ENCODE peak calls at places on chromosomes 5 and 9, in seven cellular contexts. P is neural progenitor cell, F is left ventricle myocardium inferior, B is spleen, Q is breast epithelium, C is stomach, E is brain microvascular endothelial cell. R is an unnamed sample. For H3K36me3, the result is how much of the 10 kb centered on the place peaks cover.

GRCh38 chr5:53479656-53480473 is 564 bp upstream of the FST start:
- DNase-seq in P (peak), F (peak), B (peak), Q (no peak), C (peak), E (peak), R (no peak)

GRCh38 chr5:162607879-162608278 is 540.3 kb downstream of the GABRG2 start:
- DNase-seq in P (no peak), F (no peak), B (no peak), Q (no peak), C (no peak), E (no peak), R (no peak)

GRCh38 chr5:61450170-61450815 is 118.2 kb downstream of the ZSWIM6 start:
- DNase-seq in P (no peak), F (no peak), B (no peak), Q (no peak), C (no peak), E (peak), R (peak)

GRCh38 chr9:125361837-125362531 is 100.4 kb downstream of the GAPVD1 start:
- DNase-seq in P (peak), F (no peak), B (no peak), Q (no peak), C (no peak), E (peak), R (no peak)

GRCh38 chr5:76225316-76225715 is 142.1 kb downstream of the SV2C start:
- DNase-seq in P (no peak), F (no peak), B (no peak), Q (no peak), C (no peak), E (no peak), R (no peak)

GRCh38 chr5:111810087-111810486 is 53.1 kb upstream of the NREP start:
- DNase-seq in P (no peak), F (no peak), B (no peak), Q (no peak), C (peak), E (no peak), R (no peak)

GRCh38 chr5:107570805-107571531 is 99.8 kb downstream of the EFNA5 start:
- DNase-seq in P (peak), F (no peak), B (no peak), Q (no peak), C (peak), E (peak), R (peak)

GRCh38 chr5:92884464-92884863 is 696.6 kb downstream of the NR2F1-AS1 start:
- DNase-seq in P (no peak), F (no peak), B (no peak), Q (no peak), C (no peak), E (peak), R (no peak)

GRCh38 chr9:33228606-33229005 is 11.4 kb upstream of the SPINK4 start:
- DNase-seq in P (no peak), F (no peak), B (no peak), Q (no peak), C (no peak), E (no peak), R (no peak)

GRCh38 chr5:33229216-33229615 is 211.5 kb upstream of the TARS1 start:
- DNase-seq in P (no peak), F (peak), B (no peak), Q (no peak), C (no peak), E (no peak), R (no peak)

GRCh38 chr5:30502277-30502676 is 691.2 kb upstream of the CDH6 start:
- DNase-seq in P (no peak), F (no peak), B (no peak), Q (no peak), C (no peak), E (peak), R (no peak)

GRCh38 chr9:110669439-110669838 is 848 bp downstream of the MUSK start:
- DNase-seq in P (no peak), F (no peak), B (no peak), Q (no peak), C (no peak), E (no peak), R (no peak)

GRCh38 chr5:151270599-151270998 is 17.6 kb downstream of the GM2A start:
- DNase-seq in P (no peak), F (no peak), B (no peak), Q (no peak), C (no peak), E (peak), R (no peak)

GRCh38 chr5:135460246-135461033 is 8.3 kb upstream of the TIFAB start:
- DNase-seq in P (no peak), F (no peak), B (peak), Q (no peak), C (no peak), E (no peak), R (no peak)

GRCh38 chr9:89247431-89248370 is 63.3 kb upstream of the CKS2 start:
- DNase-seq in P (peak), F (no peak), B (no peak), Q (no peak), C (no peak), E (no peak), R (peak)

GRCh38 chr5:92868442-92868841 is 712.6 kb downstream of the NR2F1-AS1 start:
- DNase-seq in P (no peak), F (no peak), B (no peak), Q (no peak), C (no peak), E (no peak), R (no peak)

GRCh38 chr9:134660407-134660806 is 18.8 kb downstream of the COL5A1 start:
- DNase-seq in P (no peak), F (no peak), B (no peak), Q (no peak), C (no peak), E (peak), R (no peak)

GRCh38 chr9:126705767-126706697 is 92.3 kb downstream of the LMX1B start:
- DNase-seq in P (peak), F (peak), B (peak), Q (peak), C (peak), E (peak), R (peak)

GRCh38 chr9:93098236-93098946 is 2.4 kb downstream of the CARD19 start:
- DNase-seq in P (no peak), F (peak), B (peak), Q (peak), C (peak), E (peak), R (peak)

GRCh38 chr5:61029456-61030162 is 84.6 kb downstream of the NDUFAF2 start:
- DNase-seq in P (no peak), F (no peak), B (no peak), Q (no peak), C (no peak), E (no peak), R (no peak)

GRCh38 chr5:41770799-41771198 is 99.4 kb downstream of the OXCT1 start:
- DNase-seq in P (no peak), F (no peak), B (no peak), Q (no peak), C (no peak), E (no peak), R (no peak)

GRCh38 chr9:131447148-131447547 is 53.3 kb downstream of the PRRC2B start:
- DNase-seq in P (no peak), F (no peak), B (peak), Q (no peak), C (no peak), E (no peak), R (no peak)
- H3K36me3 ChIP-seq in P (under half), F (half or more), B (under half), Q (under half), C (half or more), E (half or more), R (under half)

DNA sequence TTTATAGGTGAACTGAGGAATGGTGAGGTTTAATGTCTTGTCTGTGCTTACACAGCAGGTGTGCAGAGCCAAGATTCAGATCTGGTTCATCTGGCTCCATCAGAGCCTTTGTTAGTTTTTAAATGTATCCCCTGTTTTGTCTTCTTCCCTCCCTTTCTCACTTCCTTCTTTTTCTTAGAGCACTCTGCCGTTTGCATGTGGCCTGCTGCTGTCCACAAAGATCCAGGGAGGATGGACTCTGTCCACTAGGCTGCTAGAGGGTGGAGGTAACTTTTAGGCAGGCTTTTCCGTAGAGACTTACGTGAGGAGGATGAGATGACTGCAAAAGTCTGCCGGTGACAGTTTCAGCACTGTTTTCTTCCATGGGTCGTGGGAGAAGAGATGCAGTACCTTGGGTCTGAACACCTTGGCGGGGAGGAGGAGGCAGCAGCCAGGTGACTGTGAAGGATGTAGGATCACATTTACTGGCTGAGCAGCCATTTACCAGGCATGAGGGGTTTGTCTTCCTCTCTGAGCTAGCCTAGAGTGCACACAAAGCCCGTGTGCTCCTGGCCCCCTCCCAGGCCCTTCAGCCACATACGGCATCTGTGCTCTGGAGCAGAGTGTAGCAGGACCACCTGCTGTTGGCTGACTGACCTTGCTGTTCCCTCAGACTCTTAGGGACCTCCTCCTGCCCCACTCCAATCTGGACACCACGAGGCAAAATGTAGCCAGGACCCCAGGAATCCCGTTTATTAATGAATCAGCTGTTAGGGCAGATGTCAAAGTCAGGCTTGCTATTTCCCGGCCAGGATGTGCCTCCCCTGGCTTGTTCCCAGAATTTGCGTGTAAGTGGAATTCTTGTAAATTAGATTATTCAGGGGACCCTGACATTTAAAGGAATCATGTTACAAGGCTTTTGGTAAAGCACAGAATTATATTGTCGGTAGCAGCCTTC is 1.9 kb downstream of the NTMT1 start:
- DNase-seq in P (no peak), F (no peak), B (no peak), Q (no peak), C (no peak), E (no peak), R (no peak)
- H3K27ac ChIP-seq in P (no peak), F (peak), B (peak), Q (peak), C (peak), E (peak), R (peak)

DNA sequence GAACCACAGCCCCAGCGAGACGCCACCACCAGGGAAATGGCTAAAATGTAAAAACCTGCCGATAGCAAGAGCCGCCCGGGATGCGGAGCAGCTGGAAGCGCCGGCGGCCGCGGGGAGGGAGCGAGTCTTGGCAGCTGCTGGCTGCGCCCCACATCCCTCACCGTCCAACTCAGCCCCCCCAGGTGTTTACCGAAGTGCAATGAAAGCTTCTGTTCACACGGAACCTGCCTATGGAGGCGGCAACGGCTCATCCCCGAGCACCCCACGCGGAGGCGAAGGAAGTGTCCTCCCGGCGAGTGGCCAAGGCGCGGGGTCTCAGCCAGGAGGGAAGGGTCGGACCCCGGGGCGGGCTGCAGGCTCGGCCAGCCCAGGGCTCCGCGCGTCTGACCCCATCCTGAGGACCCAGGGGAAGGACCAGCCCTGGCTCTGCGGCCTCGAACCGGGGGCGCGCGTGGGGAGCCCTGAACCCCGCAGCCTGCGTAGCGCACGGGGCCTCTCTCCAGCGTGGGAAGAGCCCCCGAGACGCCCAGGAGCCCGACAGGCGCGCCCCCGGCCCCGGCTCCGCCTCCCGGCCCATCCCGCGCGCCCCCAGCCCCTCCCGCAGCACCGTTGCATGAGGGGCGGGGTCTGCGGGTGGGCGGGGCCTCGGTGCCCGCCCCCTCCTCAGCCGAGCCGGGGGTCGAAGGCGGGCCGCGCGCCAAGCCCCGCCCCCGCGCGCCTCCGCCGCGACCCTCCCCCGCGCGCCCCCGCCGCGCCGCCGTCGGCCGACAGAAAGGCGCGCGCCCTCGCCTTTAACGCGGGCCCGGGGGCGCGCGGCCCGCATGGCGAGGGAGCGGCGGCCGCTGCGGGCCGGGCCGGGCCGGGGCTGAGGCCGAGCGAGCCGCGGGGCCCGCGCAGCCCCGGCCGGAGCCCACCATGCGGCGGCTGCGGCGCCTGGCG is at the start of gene DIPK1B:
- DNase-seq in P (peak), F (no peak), B (peak), Q (no peak), C (no peak), E (no peak), R (no peak)
- H3K4me3 ChIP-seq in P (peak), F (peak), B (peak), Q (peak), C (peak), E (peak), R (peak)

DNA sequence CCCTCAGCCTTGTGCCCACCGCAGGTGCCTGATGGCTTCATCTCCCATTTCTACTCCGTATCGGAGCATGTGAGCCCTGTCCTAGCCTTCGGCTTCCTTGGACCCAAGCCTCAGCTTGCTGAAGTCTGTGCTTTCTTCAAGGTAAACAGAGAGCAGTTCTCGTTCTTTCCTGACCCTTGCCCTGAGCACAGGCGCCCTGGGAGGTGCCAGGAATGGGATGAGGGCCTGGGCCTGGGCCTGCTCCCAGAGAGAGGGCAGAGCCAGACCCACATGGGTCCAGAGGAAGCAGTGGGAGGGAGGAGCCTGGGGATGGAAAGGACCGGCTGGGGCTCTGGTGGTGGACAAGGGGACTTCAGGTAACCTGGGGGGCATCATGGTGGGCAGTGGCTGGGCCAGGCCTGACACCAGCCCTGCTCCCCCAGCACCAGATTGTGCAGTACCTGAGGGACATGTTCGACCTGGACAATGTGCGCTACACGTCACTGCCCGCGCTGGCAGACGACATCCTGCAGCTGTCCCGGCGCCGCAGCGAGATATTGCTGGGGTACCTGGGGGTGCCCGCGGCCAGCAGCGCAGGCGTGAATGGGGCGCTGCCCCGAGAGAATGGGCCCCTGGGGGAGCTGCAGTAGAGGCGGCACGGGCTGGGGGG is 11.0 kb upstream of the DOLPP1 start:
- DNase-seq in P (no peak), F (no peak), B (no peak), Q (no peak), C (no peak), E (no peak), R (peak)
- H3K36me3 ChIP-seq in P (under half), F (half or more), B (under half), Q (under half), C (half or more), E (under half), R (under half)

GRCh38 chr5:88840497-88840896 is 42.5 kb downstream of the MEF2C start:
- DNase-seq in P (no peak), F (no peak), B (no peak), Q (no peak), C (no peak), E (no peak), R (no peak)
- H3K27ac ChIP-seq in P (no peak), F (peak), B (peak), Q (no peak), C (no peak), E (no peak), R (no peak)

GRCh38 chr5:75047356-75047755 is 5.0 kb downstream of the GCNT4 start:
- DNase-seq in P (no peak), F (no peak), B (no peak), Q (no peak), C (no peak), E (no peak), R (no peak)

GRCh38 chr5:75050415-75050814 is 1.9 kb downstream of the GCNT4 start:
- DNase-seq in P (peak), F (no peak), B (peak), Q (no peak), C (no peak), E (no peak), R (peak)

GRCh38 chr5:75049581-75050274 is 2.6 kb downstream of the GCNT4 start:
- DNase-seq in P (peak), F (peak), B (peak), Q (no peak), C (peak), E (peak), R (peak)

GRCh38 chr5:75046366-75047142 is 5.8 kb downstream of the GCNT4 start:
- DNase-seq in P (no peak), F (no peak), B (no peak), Q (no peak), C (no peak), E (no peak), R (no peak)

DNA sequence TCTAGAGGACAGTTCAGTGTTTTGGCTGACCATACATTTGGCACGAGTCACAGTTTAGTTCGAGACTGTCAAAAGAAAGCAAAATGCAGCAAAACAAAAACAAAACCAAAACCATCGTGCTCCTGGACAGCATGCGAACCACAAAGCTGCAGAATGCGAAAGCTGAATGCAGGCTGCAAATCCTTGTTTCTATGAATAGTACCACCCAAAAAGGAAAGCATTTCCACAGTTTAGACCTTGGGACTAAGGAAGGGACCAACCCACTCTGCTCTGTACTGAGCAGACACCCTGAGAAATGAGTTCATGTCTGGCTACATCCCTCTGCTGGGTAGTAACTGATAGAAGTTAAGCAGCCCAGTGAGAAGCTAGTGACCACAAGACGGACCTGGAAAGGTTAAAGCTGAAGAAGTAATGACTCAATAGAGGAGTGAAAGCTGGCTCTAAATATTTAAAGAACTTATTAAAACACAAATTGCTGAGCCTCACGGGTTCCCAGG is 3.9 kb downstream of the GCNT4 start:
- DNase-seq in P (no peak), F (no peak), B (no peak), Q (no peak), C (no peak), E (peak), R (no peak)
- H3K4me3 ChIP-seq in P (no peak), F (no peak), B (peak), Q (peak), C (peak), E (no peak), R (no peak)

GRCh38 chr9:35689601-35690446 is at the start of gene TPM2:
- DNase-seq in P (peak), F (peak), B (no peak), Q (peak), C (peak), E (peak), R (no peak)

GRCh38 chr9:35687972-35688557 is 1.7 kb downstream of the TPM2 start:
- DNase-seq in P (no peak), F (peak), B (no peak), Q (no peak), C (no peak), E (no peak), R (no peak)

GRCh38 chr9:35687306-35687705 is 2.4 kb downstream of the TPM2 start:
- DNase-seq in P (no peak), F (no peak), B (no peak), Q (no peak), C (no peak), E (no peak), R (no peak)

GRCh38 chr9:35689351-35689600 is 449 bp downstream of the TPM2 start:
- DNase-seq in P (no peak), F (no peak), B (no peak), Q (no peak), C (no peak), E (no peak), R (no peak)

DNA sequence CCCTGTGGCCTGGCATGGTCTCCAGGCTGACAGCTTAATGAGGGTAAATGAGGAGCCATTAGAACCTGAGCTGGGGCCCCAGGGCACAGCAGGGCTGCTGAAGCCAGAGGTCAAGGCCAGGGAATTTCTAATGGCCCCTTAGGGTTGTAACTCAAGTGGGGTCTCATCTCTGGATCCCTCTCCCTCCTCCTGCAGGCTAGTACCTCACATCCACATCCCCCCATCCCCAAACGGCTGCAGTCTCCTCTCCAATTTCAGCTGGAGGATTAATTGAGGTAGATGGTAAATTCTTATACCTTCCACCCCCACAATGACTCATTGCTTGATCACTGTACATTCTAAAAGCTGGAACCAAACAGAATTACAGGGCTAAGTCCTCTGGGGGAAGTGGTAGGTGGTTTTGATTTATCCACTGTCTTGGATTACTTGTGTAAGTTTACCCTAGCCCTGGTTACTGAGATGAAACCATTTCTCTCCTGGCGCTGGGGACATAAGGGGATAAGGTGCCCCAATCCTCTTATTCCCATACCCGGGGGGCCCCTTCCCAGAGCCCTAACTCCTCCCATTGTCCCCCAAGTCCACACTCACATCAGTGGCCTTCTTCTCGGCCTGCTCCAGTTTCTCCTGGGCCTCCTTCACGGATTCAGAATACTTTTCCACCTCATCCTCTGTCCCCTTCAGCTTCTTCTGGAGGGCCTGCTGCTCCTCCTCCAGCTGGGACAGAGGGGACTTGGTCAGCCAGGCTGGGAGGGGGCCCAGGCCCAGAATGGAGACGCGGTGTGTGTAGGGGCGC is 971 bp downstream of the TPM2 start:
- DNase-seq in P (no peak), F (no peak), B (no peak), Q (no peak), C (no peak), E (peak), R (peak)
- H3K36me3 ChIP-seq in P (under half), F (under half), B (under half), Q (under half), C (under half), E (under half), R (under half)

GRCh38 chr5:87260604-87261200 is 7.0 kb upstream of the RASA1 start:
- DNase-seq in P (no peak), F (no peak), B (no peak), Q (no peak), C (no peak), E (no peak), R (peak)
- H3K27ac ChIP-seq in P (no peak), F (no peak), B (no peak), Q (no peak), C (no peak), E (no peak), R (peak)

R was measured in small intestine.